ENCODE peak calls at places on chromosomes 3 and 15, in five cellular contexts. Y is foreskin keratinocyte, T is midbrain, J is activated T-helper 1 cell treated with Interleukin-2 at 50 U/mL for 16 hours, R is GM12865. A is an unnamed sample.

GRCh38 chr3:173380681-173381080 is 16.9 kb upstream of the NLGN1 start:
- DNase-seq in J (no peak), T (no peak), R (no peak), Y (no peak), A (no peak)

GRCh38 chr15:80777137-80777536 is 2.0 kb upstream of the CEMIP start:
- DNase-seq in T (no peak), J (no peak), R (no peak), Y (peak; percentile 73), A (no peak)

GRCh38 chr3:113132571-113132996 is 78.8 kb upstream of the BOC start:
- DNase-seq in Y (peak; percentile 40), T (no peak), J (no peak), R (no peak), A (no peak)

GRCh38 chr3:160384639-160385312 is 14.2 kb downstream of the IFT80 start:
- DNase-seq in T (no peak), R (no peak), J (no peak), Y (no peak), A (no peak)

GRCh38 chr3:14118400-14119165 is 6.1 kb downstream of the CHCHD4 start:
- DNase-seq in Y (no peak), J (no peak), T (no peak), R (no peak), A (no peak)

GRCh38 chr15:33584797-33585196 is 274.0 kb downstream of the RYR3 start:
- DNase-seq in R (no peak), Y (peak; percentile 3), J (no peak), T (no peak), A (no peak)

GRCh38 chr3:38004415-38005075 is 14.0 kb downstream of the VILL start:
- DNase-seq in R (peak; percentile 56), T (peak; percentile 81), J (peak; percentile 27), Y (peak; percentile 37), A (no peak)

GRCh38 chr3:5298453-5298852 is 110.9 kb downstream of the EDEM1 start:
- DNase-seq in R (peak; percentile 80), T (no peak), J (no peak), Y (no peak), A (no peak)

GRCh38 chr3:150118219-150118618 is 147.5 kb upstream of the PFN2 start:
- DNase-seq in J (no peak), T (no peak), Y (no peak), R (no peak), A (no peak)

GRCh38 chr3:138511990-138512389 is 77.6 kb downstream of the ESYT3 start:
- DNase-seq in Y (no peak), R (no peak), T (no peak), J (no peak), A (no peak)

GRCh38 chr3:58800032-58800431 is 133.5 kb upstream of the FAM3D start:
- DNase-seq in R (no peak), Y (no peak), T (no peak), J (no peak), A (no peak)

GRCh38 chr3:183823963-183824362 is 1.4 kb downstream of the MAP6D1 start:
- DNase-seq in T (no peak), J (no peak), Y (no peak), R (no peak), A (no peak)

GRCh38 chr3:159824341-159824740 is 164.3 kb upstream of the IL12A start:
- DNase-seq in Y (peak; percentile 75), T (no peak), J (no peak), R (no peak), A (no peak)

GRCh38 chr15:59140422-59141226 is 35.7 kb downstream of the CCNB2 start:
- DNase-seq in T (no peak), J (no peak), Y (no peak), R (peak; percentile 24), A (no peak)

GRCh38 chr15:25415707-25416106 is 23.1 kb downstream of the UBE3A start:
- DNase-seq in J (no peak), R (no peak), Y (no peak), T (no peak), A (no peak)

A was measured in NCI-H1436.